ENCODE peak calls at places on chromosomes 1 and 21, in four cellular contexts. D is activated B cell treated with CpG ODN at 0.5 μM for 24 hours, V is upper lobe of right lung, P is T follicular helper cell. N is an unnamed sample.

GRCh38 chr21:17612023-17612564 is 607 bp downstream of the BTG3 start:
- DNase-seq in D (no peak), V (peak), P (peak), N (no peak)

GRCh38 chr1:226994357-226995063 is 54.4 kb downstream of the COQ8A start:
- DNase-seq in D (no peak), V (no peak), P (no peak), N (no peak)

GRCh38 chr1:11391891-11392290 is 87.1 kb upstream of the DISP3 start:
- DNase-seq in D (no peak), V (no peak), P (no peak), N (no peak)

GRCh38 chr1:115056395-115056798 is 26.8 kb downstream of the TSHB start:
- DNase-seq in D (no peak), V (no peak), P (no peak), N (no peak)

GRCh38 chr1:248918126-248918525 is 12.1 kb downstream of the PGBD2 start:
- DNase-seq in D (no peak), V (no peak), P (no peak), N (no peak)

GRCh38 chr1:37930246-37931142 is 16.4 kb downstream of the INPP5B start:
- DNase-seq in D (no peak), V (peak), P (no peak), N (peak)

GRCh38 chr1:158040323-158040722 is 46.9 kb downstream of the KIRREL1 start:
- DNase-seq in D (no peak), V (no peak), P (no peak), N (no peak)

GRCh38 chr1:178724734-178725602 is at the start of gene RALGPS2:
- DNase-seq in D (peak), V (peak), P (peak), N (peak)

GRCh38 chr21:31132574-31133242 is 94.4 kb upstream of the KRTAP19-8 start:
- DNase-seq in D (no peak), V (no peak), P (peak), N (no peak)

GRCh38 chr21:45934570-45934969 is 47.0 kb upstream of the COL6A1 start:
- DNase-seq in D (no peak), V (no peak), P (no peak), N (no peak)

GRCh38 chr1:169608231-169608630 is 21.7 kb downstream of the SELP start:
- DNase-seq in D (no peak), V (no peak), P (no peak), N (no peak)

GRCh38 chr1:12031039-12031980 is 12.0 kb downstream of the MIIP start:
- DNase-seq in D (no peak), V (peak), P (no peak), N (no peak)

GRCh38 chr1:208007938-208008342 is 97.0 kb upstream of the CD34 start:
- DNase-seq in D (no peak), V (no peak), P (no peak), N (no peak)

GRCh38 chr1:201396859-201397464 is 2.2 kb downstream of the LAD1 start:
- DNase-seq in D (no peak), V (peak), P (no peak), N (no peak)

GRCh38 chr21:44617071-44617501 is 5.2 kb downstream of the KRTAP10-8 start:
- DNase-seq in D (no peak), V (peak), P (no peak), N (no peak)

GRCh38 chr1:160834945-160835565 is 27.6 kb downstream of the CD244 start:
- DNase-seq in D (no peak), V (no peak), P (peak), N (peak)

GRCh38 chr1:232344791-232345399 is 285.0 kb downstream of the SIPA1L2 start:
- DNase-seq in D (no peak), V (no peak), P (no peak), N (no peak)

GRCh38 chr1:203351037-203351625 is at the start of gene FMOD:
- DNase-seq in D (no peak), V (no peak), P (no peak), N (no peak)

GRCh38 chr1:28129150-28129549 is 40.7 kb upstream of the EYA3 start:
- DNase-seq in D (no peak), V (no peak), P (no peak), N (no peak)

GRCh38 chr1:117173711-117174110 is 37.0 kb downstream of the VTCN1 start:
- DNase-seq in D (no peak), V (no peak), P (no peak), N (no peak)

GRCh38 chr1:74247881-74248528 is 12.8 kb downstream of the TNNI3K start:
- DNase-seq in D (no peak), V (no peak), P (no peak), N (no peak)

GRCh38 chr1:111099289-111099688 is 40.6 kb downstream of the DRAM2 start:
- DNase-seq in D (no peak), V (no peak), P (no peak), N (no peak)

GRCh38 chr21:45386728-45387371 is 18.1 kb upstream of the COL18A1 start:
- DNase-seq in D (no peak), V (peak), P (no peak), N (no peak)